ENCODE peak calls at places on chromosomes 3 and 15, in seven cellular contexts. One of them, this sample, is unnamed.
A peak's percentile ranks its signal among the peaks of the same experiment; 100 is the strongest.

GRCh38 chr3:187744169-187745151 is 808 bp downstream of the BCL6 start:
- DNase-seq in neural progenitor cell: peak; percentile 73
- DNase-seq in GM23338: peak; percentile 54
- DNase-seq in HCT116: no peak
- DNase-seq in PC-3: peak; percentile 42
- DNase-seq in hepatocyte: peak; percentile 69
- DNase-seq in MM.1S: peak; percentile 31
- DNase-seq in this sample: peak; percentile 69

GRCh38 chr15:101694261-101694660 is 30.0 kb downstream of the TARS3 start:
- DNase-seq in neural progenitor cell: no peak
- DNase-seq in GM23338: peak; percentile 35
- DNase-seq in HCT116: no peak
- DNase-seq in PC-3: peak; percentile 9
- DNase-seq in hepatocyte: no peak
- DNase-seq in MM.1S: no peak
- DNase-seq in this sample: no peak

GRCh38 chr3:175410251-175410650 is 551.1 kb downstream of the NAALADL2 start:
- DNase-seq in neural progenitor cell: no peak
- DNase-seq in GM23338: no peak
- DNase-seq in HCT116: no peak
- DNase-seq in PC-3: peak; percentile 20
- DNase-seq in hepatocyte: no peak
- DNase-seq in MM.1S: no peak
- DNase-seq in this sample: peak; percentile 55

GRCh38 chr3:177443469-177443868 is 246.2 kb upstream of the TBL1XR1 start:
- DNase-seq in neural progenitor cell: no peak
- DNase-seq in GM23338: no peak
- DNase-seq in HCT116: peak; percentile 19
- DNase-seq in PC-3: peak; percentile 89
- DNase-seq in hepatocyte: peak; percentile 40
- DNase-seq in MM.1S: no peak
- DNase-seq in this sample: peak; percentile 66

GRCh38 chr15:39881790-39882189 is 38.3 kb downstream of the GPR176 start:
- DNase-seq in neural progenitor cell: no peak
- DNase-seq in GM23338: no peak
- DNase-seq in HCT116: no peak
- DNase-seq in PC-3: no peak
- DNase-seq in hepatocyte: no peak
- DNase-seq in MM.1S: no peak
- DNase-seq in this sample: no peak

GRCh38 chr15:62449638-62450037 is 284.6 kb upstream of the C2CD4B start:
- DNase-seq in neural progenitor cell: no peak
- DNase-seq in GM23338: no peak
- DNase-seq in HCT116: no peak
- DNase-seq in PC-3: no peak
- DNase-seq in hepatocyte: no peak
- DNase-seq in MM.1S: no peak
- DNase-seq in this sample: no peak

GRCh38 chr3:29409409-29409808 is 128.5 kb downstream of the RBMS3 start:
- DNase-seq in neural progenitor cell: no peak
- DNase-seq in GM23338: no peak
- DNase-seq in HCT116: no peak
- DNase-seq in PC-3: no peak
- DNase-seq in hepatocyte: no peak
- DNase-seq in MM.1S: no peak
- DNase-seq in this sample: peak; percentile 65

GRCh38 chr3:126137490-126138130 is 42.8 kb downstream of the ALDH1L1 start:
- DNase-seq in neural progenitor cell: no peak
- DNase-seq in GM23338: no peak
- DNase-seq in HCT116: no peak
- DNase-seq in PC-3: no peak
- DNase-seq in hepatocyte: no peak
- DNase-seq in MM.1S: no peak
- DNase-seq in this sample: no peak

GRCh38 chr15:48794697-48795134 is 16.2 kb downstream of the CEP152 start:
- DNase-seq in neural progenitor cell: no peak
- DNase-seq in GM23338: no peak
- DNase-seq in HCT116: no peak
- DNase-seq in PC-3: peak; percentile 29
- DNase-seq in hepatocyte: no peak
- DNase-seq in MM.1S: peak; percentile 21
- DNase-seq in this sample: peak; percentile 35

GRCh38 chr3:66456711-66457173 is 44.1 kb downstream of the LRIG1 start:
- DNase-seq in neural progenitor cell: no peak
- DNase-seq in GM23338: no peak
- DNase-seq in HCT116: no peak
- DNase-seq in PC-3: no peak
- DNase-seq in hepatocyte: no peak
- DNase-seq in MM.1S: no peak
- DNase-seq in this sample: no peak
- TF ChIP-seq EZH2phosphoT487 in neural progenitor cell: no peak
- TF ChIP-seq EZH2phosphoT487 in GM23338: no peak
- TF ChIP-seq EZH2phosphoT487 in HCT116: no peak
- TF ChIP-seq EZH2phosphoT487 in PC-3: no peak
- TF ChIP-seq EZH2phosphoT487 in hepatocyte: no peak
- TF ChIP-seq EZH2phosphoT487 in MM.1S: no peak
- TF ChIP-seq EZH2phosphoT487 in this sample: no peak

DNA sequence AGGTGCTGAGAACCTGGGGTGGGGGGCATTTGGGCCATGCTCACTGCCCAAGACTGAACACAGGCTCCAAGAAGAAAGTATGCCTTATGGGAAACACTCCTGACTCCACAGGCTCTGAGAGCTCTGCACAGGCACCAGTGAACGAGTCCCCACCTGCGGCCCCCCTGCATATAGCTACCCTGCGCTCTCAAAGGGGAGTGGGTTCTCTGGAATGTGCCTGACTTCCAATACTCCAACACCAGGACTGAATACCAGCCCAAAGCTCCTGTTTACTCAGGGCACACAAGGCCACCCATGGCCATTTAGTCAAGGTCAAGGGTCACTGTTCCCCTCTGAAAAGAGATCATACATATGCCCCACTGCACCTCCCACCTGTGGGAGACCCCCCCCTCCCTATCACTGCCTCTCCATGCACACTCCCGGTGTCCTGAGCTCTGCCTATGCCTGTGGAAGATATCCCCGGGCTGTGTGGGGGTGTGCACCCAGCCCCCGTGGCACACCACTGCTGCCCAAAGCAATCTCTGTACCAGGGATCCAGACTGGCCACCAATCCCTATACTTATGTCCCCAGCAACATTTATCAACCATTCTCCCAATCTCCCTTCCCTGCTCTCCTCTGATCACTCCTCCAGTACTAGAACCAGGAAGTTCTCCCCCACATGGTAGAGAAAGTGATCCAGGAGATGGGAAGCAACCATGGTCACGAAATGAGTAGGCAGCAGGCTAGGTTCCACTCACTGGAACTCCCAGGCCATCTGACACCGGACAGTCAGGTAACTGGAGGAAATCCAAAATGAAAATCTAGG is 1.5 kb upstream of the PLXNB1 start:
- DNase-seq in neural progenitor cell: no peak
- DNase-seq in GM23338: no peak
- DNase-seq in HCT116: no peak
- DNase-seq in PC-3: no peak
- DNase-seq in hepatocyte: no peak
- DNase-seq in MM.1S: no peak
- DNase-seq in this sample: no peak
- H3K27ac ChIP-seq in neural progenitor cell: no peak overlapping the region
- H3K27ac ChIP-seq in GM23338: peak overlapping the region; percentile 99
- H3K27ac ChIP-seq in HCT116: peak overlapping the region; percentile 62
- H3K27ac ChIP-seq in PC-3: no peak overlapping the region
- H3K27ac ChIP-seq in hepatocyte: peak overlapping the region; percentile 96
- H3K27ac ChIP-seq in MM.1S: no peak overlapping the region
- H3K27ac ChIP-seq in this sample: no peak overlapping the region

GRCh38 chr3:158105710-158106438 is at the start of gene SHOX2:
- DNase-seq in neural progenitor cell: peak; percentile 78
- DNase-seq in GM23338: peak; percentile 78
- DNase-seq in HCT116: no peak
- DNase-seq in PC-3: no peak
- DNase-seq in hepatocyte: peak; percentile 52
- DNase-seq in MM.1S: peak; percentile 29
- DNase-seq in this sample: peak; percentile 83

GRCh38 chr3:158105124-158105709 is 1.0 kb downstream of the SHOX2 start:
- DNase-seq in neural progenitor cell: peak; percentile 61
- DNase-seq in GM23338: peak; percentile 57
- DNase-seq in HCT116: no peak
- DNase-seq in PC-3: no peak
- DNase-seq in hepatocyte: peak; percentile 20
- DNase-seq in MM.1S: no peak
- DNase-seq in this sample: peak; percentile 88

GRCh38 chr3:158107508-158108095 is 1.4 kb upstream of the SHOX2 start:
- DNase-seq in neural progenitor cell: no peak
- DNase-seq in GM23338: no peak
- DNase-seq in HCT116: no peak
- DNase-seq in PC-3: no peak
- DNase-seq in hepatocyte: no peak
- DNase-seq in MM.1S: no peak
- DNase-seq in this sample: no peak

GRCh38 chr3:158108596-158108995 is 1.3 kb upstream of the RSRC1 start:
- DNase-seq in neural progenitor cell: no peak
- DNase-seq in GM23338: no peak
- DNase-seq in HCT116: no peak
- DNase-seq in PC-3: no peak
- DNase-seq in hepatocyte: no peak
- DNase-seq in MM.1S: no peak
- DNase-seq in this sample: peak; percentile 47

DNA sequence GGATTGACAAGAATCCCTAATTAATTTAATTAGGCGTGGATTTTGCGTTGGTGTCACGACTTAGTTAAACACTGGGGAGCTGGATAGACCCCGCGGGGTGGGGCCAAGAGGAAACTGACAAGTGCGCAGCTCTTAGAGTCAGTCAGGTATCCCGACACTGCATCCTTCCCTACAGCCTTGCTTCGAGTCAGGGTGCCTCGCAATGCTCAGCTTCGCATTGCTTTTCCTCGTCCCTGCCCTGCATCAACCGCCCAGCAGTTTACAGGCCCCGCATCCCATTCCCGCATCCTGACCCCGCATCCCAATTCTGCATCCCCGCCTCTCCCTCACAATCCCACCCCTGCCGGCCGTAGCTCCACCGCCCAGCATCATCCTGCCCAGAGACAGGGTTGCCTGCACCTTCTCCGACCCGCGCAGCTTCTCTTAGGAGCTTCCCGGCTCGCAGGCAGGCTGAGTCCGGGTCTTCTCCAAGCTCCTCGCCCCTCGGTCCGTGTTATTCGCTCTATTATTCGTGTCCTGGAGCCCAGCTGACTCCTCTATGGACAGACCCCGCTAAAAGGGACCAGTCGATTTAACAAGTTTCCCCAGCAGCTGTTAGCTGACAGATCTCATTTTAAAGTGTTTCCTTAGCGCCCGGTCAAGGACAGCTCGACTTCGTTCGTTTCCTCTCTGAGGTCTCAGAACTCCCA is 697 bp upstream of the SHOX2 start:
- DNase-seq in neural progenitor cell: peak; percentile 66
- DNase-seq in GM23338: peak; percentile 78
- DNase-seq in HCT116: no peak
- DNase-seq in PC-3: no peak
- DNase-seq in hepatocyte: peak; percentile 22
- DNase-seq in MM.1S: peak; percentile 39
- DNase-seq in this sample: peak; percentile 52
- TF ChIP-seq EZH2 in neural progenitor cell: peak; percentile 93
- TF ChIP-seq EZH2 in GM23338: peak; percentile 77
- TF ChIP-seq EZH2 in HCT116: no peak
- TF ChIP-seq EZH2 in PC-3: no peak
- TF ChIP-seq EZH2 in hepatocyte: peak; percentile 92
- TF ChIP-seq EZH2 in MM.1S: no peak
- TF ChIP-seq EZH2 in this sample: no peak

DNA sequence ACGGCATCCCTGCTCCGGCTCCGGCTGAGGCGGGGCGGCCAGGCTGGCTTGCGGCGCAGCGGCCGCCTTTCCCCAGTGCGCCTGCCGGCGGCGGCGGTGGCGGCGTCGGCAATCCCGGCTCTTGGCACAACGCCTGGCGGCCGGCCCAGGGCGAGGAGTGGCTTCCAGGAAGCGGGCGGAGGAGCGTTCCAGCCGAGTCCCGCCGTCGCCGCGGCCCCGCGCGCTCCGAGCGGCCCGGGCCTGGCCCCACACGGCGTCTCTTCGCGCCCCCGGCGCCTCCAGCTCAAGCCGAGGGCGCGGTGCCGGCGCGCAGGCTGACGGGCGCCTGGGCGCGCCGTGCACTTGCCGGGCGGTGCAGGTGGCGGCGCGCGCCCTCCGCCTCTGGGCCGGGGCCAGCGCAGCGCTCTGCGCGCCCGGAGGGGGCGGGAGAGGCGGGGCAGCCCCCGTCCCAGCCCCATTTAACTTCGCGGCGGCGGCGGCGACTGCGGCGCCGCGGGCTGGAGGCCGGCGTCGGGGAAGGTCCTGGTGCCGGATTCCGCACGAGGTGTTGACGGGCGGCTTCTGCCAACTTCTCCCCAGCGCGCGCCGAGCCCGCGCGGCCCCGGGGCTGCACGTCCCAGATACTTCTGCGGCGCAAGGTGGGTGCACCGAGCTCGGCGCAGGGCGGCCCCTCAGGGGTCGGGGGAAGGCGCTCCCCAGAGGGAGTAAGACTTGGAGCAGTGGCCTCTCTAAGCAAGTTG is at the start of gene ADAMTSL3:
- DNase-seq in neural progenitor cell: peak; percentile 93
- DNase-seq in GM23338: peak; percentile 81
- DNase-seq in HCT116: no peak
- DNase-seq in PC-3: peak; percentile 74
- DNase-seq in hepatocyte: peak; percentile 77
- DNase-seq in MM.1S: no peak
- DNase-seq in this sample: peak; percentile 53
- TF ChIP-seq EZH2phosphoT487 in neural progenitor cell: peak; percentile 56
- TF ChIP-seq EZH2phosphoT487 in GM23338: no peak
- TF ChIP-seq EZH2phosphoT487 in HCT116: no peak
- TF ChIP-seq EZH2phosphoT487 in PC-3: peak; percentile 49
- TF ChIP-seq EZH2phosphoT487 in hepatocyte: no peak
- TF ChIP-seq EZH2phosphoT487 in MM.1S: no peak
- TF ChIP-seq EZH2phosphoT487 in this sample: no peak

This sample was measured in GM23248.